ENCODE peak calls at places on chromosomes 1 and 21, in five cellular contexts. One of them, this sample, is unnamed.

GRCh38 chr1:92791487-92792058 is 6.7 kb upstream of the EVI5 start:
- DNase-seq in H1: no peak
- DNase-seq in IMR-90: no peak
- DNase-seq in mesenchymal stem cell: no peak
- DNase-seq in neuronal stem cell: no peak
- DNase-seq in this sample: no peak

GRCh38 chr1:39609618-39610331 is 29.7 kb downstream of the HEYL start:
- DNase-seq in H1: peak
- DNase-seq in IMR-90: no peak
- DNase-seq in mesenchymal stem cell: peak
- DNase-seq in neuronal stem cell: peak
- DNase-seq in this sample: peak

GRCh38 chr1:168706376-168706995 is 22.5 kb downstream of the DPT start:
- DNase-seq in H1: no peak
- DNase-seq in IMR-90: no peak
- DNase-seq in mesenchymal stem cell: no peak
- DNase-seq in neuronal stem cell: no peak
- DNase-seq in this sample: no peak

GRCh38 chr1:70509996-70510876 is 99.2 kb downstream of the CTH start:
- DNase-seq in H1: no peak
- DNase-seq in IMR-90: peak
- DNase-seq in mesenchymal stem cell: peak
- DNase-seq in neuronal stem cell: peak
- DNase-seq in this sample: no peak

GRCh38 chr21:46187251-46187650 is 3.0 kb upstream of the SPATC1L start:
- DNase-seq in H1: no peak
- DNase-seq in IMR-90: no peak
- DNase-seq in mesenchymal stem cell: no peak
- DNase-seq in neuronal stem cell: no peak
- DNase-seq in this sample: no peak

GRCh38 chr1:26907071-26907922 is 6.5 kb downstream of the NR0B2 start:
- DNase-seq in H1: no peak
- DNase-seq in IMR-90: peak
- DNase-seq in mesenchymal stem cell: peak
- DNase-seq in neuronal stem cell: no peak
- DNase-seq in this sample: no peak

GRCh38 chr1:31707711-31708110 is 3.9 kb upstream of the COL16A1 start:
- DNase-seq in H1: no peak
- DNase-seq in IMR-90: peak
- DNase-seq in mesenchymal stem cell: peak
- DNase-seq in neuronal stem cell: no peak
- DNase-seq in this sample: no peak

GRCh38 chr1:224223819-224224714 is 41.0 kb downstream of the DEGS1 start:
- DNase-seq in H1: no peak
- DNase-seq in IMR-90: peak
- DNase-seq in mesenchymal stem cell: peak
- DNase-seq in neuronal stem cell: no peak
- DNase-seq in this sample: no peak

GRCh38 chr1:163035791-163036249 is 33.3 kb upstream of the RGS4 start:
- DNase-seq in H1: no peak
- DNase-seq in IMR-90: peak
- DNase-seq in mesenchymal stem cell: peak
- DNase-seq in neuronal stem cell: no peak
- DNase-seq in this sample: no peak

GRCh38 chr1:97379387-97380075 is 541.3 kb downstream of the DPYD start:
- DNase-seq in H1: no peak
- DNase-seq in IMR-90: peak
- DNase-seq in mesenchymal stem cell: peak
- DNase-seq in neuronal stem cell: no peak
- DNase-seq in this sample: no peak

DNA sequence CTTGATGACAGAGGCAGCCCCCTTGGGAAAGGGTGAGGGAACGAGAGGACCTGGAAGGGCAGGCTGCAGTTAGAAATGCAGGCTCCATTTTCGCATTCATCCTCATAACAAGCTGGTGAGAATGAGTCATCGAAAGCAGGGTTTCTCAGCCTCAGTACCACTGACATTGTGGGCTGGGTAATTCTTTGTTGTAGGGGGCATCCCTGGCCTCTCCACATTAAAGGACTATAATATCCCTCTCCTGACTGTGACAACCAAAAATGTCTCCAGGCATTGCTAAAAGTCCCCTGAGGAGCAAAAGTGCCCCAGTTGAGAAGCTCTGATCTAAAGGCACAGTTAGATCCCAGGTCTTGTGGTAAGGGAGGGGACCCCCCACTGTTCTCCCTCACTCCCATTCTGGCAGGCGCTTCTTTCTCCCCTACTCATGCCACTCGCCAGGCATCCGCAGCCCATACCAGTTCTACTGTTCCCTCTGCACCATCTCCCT is 20.4 kb downstream of the KCNN3 start:
- DNase-seq in H1: no peak
- DNase-seq in IMR-90: no peak
- DNase-seq in mesenchymal stem cell: no peak
- DNase-seq in neuronal stem cell: no peak
- DNase-seq in this sample: no peak
- H3K23ac ChIP-seq in H1: no peak
- H3K23ac ChIP-seq in IMR-90: no peak
- H3K23ac ChIP-seq in mesenchymal stem cell: no peak
- H3K23ac ChIP-seq in neuronal stem cell: no peak
- H3K23ac ChIP-seq in this sample: no peak

DNA sequence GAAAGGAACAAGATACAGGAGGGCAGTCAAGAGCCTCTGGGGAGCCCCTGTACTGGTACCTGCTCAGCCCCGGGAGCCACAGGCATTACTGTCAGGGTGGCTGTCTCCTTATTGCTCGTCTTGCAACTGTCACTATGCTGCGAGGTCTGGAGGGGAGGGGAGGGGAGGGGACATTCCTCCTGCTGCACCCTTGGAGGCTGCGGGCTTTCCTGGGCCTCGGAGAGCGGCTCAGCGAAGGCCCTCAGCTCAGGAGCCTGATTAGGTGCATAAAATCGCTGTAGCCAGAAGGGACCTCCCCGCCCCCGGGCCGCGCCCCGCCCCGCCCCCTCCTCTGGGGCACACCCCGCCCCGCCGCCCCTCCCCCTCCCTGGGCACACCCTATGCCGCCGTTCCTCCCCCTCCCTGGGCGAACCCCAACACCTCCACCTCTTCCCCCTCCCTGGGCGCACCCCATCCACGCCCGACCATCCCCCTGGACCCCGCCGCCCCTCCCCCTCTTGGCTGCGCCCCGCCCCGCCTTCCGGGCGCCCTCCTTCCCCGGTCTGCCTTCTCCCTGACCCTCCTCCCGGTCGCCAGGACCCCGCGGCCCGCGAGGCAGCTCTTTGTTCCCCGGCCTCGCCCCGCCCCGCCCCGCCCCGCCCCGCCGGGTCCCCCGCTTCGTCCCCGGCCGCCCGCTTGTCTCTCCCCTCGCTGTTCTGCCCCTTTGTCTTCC is 35.5 kb downstream of the CACHD1 start:
- DNase-seq in H1: peak
- DNase-seq in IMR-90: no peak
- DNase-seq in mesenchymal stem cell: no peak
- DNase-seq in neuronal stem cell: peak
- DNase-seq in this sample: peak
- H3K14ac ChIP-seq in H1: no peak
- H3K14ac ChIP-seq in IMR-90: no peak
- H3K14ac ChIP-seq in mesenchymal stem cell: no peak
- H3K14ac ChIP-seq in neuronal stem cell: no peak
- H3K14ac ChIP-seq in this sample: no peak

GRCh38 chr21:44347911-44348451 is 5.4 kb upstream of the TRPM2 start:
- DNase-seq in H1: no peak
- DNase-seq in IMR-90: no peak
- DNase-seq in mesenchymal stem cell: no peak
- DNase-seq in neuronal stem cell: no peak
- DNase-seq in this sample: no peak
- H3K23ac ChIP-seq in H1: no peak
- H3K23ac ChIP-seq in IMR-90: no peak
- H3K23ac ChIP-seq in mesenchymal stem cell: no peak
- H3K23ac ChIP-seq in neuronal stem cell: no peak
- H3K23ac ChIP-seq in this sample: no peak

DNA sequence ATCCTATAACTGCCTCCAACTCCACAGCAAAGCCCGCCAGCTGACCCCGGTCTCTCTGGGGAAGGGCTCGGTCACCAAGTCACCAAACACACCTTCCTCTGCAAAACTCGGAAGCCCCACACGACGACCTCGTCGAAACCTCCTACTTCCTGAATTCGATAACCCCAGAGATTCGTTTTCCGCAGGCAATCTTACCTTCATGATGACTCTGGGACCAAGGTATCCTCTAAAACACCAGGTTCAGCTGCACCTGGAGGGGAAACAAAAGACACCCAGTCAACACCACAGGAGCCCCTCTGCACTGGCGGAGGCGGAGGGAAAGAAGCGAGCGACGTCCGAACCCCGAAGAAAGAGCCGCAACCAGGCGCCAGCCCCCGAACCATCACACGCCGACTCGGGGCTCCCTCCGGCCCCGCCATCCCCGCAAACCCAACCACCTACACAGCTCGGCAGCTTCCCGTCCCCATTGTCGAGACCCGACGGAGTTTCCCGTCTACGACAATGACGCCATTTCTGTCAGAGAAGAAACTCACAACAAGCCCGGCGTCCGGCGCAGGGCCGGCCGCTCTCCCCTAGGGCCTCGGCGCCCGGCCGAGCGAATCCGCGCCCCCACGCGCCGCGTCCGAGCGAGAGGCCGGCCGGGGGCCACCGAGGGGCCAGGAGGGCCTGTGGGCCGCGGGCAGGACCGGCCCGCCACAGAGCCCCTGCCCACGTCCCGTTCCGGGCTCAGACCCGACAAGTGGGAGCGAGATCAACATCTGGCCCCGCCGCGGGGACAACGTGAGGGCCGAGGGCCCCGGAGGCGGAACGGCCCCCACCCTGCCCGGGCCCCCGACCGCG is 1.0 kb downstream of the ARID4B start:
- DNase-seq in H1: peak
- DNase-seq in IMR-90: no peak
- DNase-seq in mesenchymal stem cell: peak
- DNase-seq in neuronal stem cell: peak
- DNase-seq in this sample: peak
- H3K14ac ChIP-seq in H1: no peak
- H3K14ac ChIP-seq in IMR-90: peak
- H3K14ac ChIP-seq in mesenchymal stem cell: peak
- H3K14ac ChIP-seq in neuronal stem cell: peak
- H3K14ac ChIP-seq in this sample: peak